ENCODE peak calls at places on chromosomes 7 and 10, in five cellular contexts. P is fibroblast of lung, L is MM.1S, N is endothelial cell of umbilical vein, K is HepG2. U is an unnamed sample. For H3K79me2, the result is how much of the 10 kb centered on the place peaks cover.

GRCh38 chr7:107232568-107233090 is 63.8 kb downstream of the HBP1 start:
- DNase-seq in L (no peak), K (no peak), P (peak), N (no peak), U (no peak)

GRCh38 chr7:127905491-127906330 is 125.5 kb downstream of the LRRC4 start:
- DNase-seq in P (no peak), N (peak), K (peak), L (peak), U (no peak)

GRCh38 chr7:143227806-143228205 is 6.0 kb downstream of the TAS2R40 start:
- DNase-seq in K (no peak), P (no peak), N (no peak), L (no peak), U (no peak)

GRCh38 chr7:149873968-149874643 is at the start of gene ATP6V0E2:
- DNase-seq in N (no peak), P (no peak), K (no peak), L (peak), U (no peak)

GRCh38 chr7:150986099-150986512 is 4.7 kb upstream of the NOS3 start:
- DNase-seq in K (no peak), N (peak), P (peak), L (peak), U (peak)

GRCh38 chr7:18201349-18201748 is 173.7 kb upstream of the PRPS1L1 start:
- DNase-seq in L (no peak), P (no peak), K (no peak), N (no peak), U (no peak)

GRCh38 chr10:103427866-103428265 is 24.3 kb downstream of the CALHM2 start:
- DNase-seq in N (no peak), K (no peak), L (no peak), P (no peak), U (no peak)

GRCh38 chr10:79131730-79132644 is 63.2 kb downstream of the ZMIZ1 start:
- DNase-seq in N (no peak), P (no peak), K (no peak), L (no peak), U (no peak)

GRCh38 chr10:78756604-78757442 is 311.9 kb upstream of the ZMIZ1 start:
- DNase-seq in K (peak), L (no peak), N (peak), P (peak), U (peak)

GRCh38 chr10:7410800-7411670 is at the start of gene SFMBT2:
- DNase-seq in K (no peak), P (peak), N (peak), L (peak), U (peak)

GRCh38 chr10:127447197-127447596 is 101.9 kb upstream of the NPS start:
- DNase-seq in L (no peak), K (no peak), N (no peak), P (no peak), U (no peak)

GRCh38 chr7:83857691-83858090 is 208.8 kb upstream of the SEMA3E start:
- DNase-seq in N (no peak), K (no peak), L (no peak), P (no peak), U (no peak)

GRCh38 chr7:91929463-91929862 is 11.2 kb upstream of the AKAP9 start:
- DNase-seq in N (no peak), P (no peak), L (no peak), K (no peak), U (no peak)

GRCh38 chr10:13481690-13482089 is 47.1 kb downstream of the BEND7 start:
- DNase-seq in K (no peak), L (no peak), N (no peak), P (no peak), U (no peak)

GRCh38 chr7:140159487-140159886 is 17.3 kb downstream of the KDM7A start:
- DNase-seq in N (no peak), K (no peak), L (no peak), P (no peak), U (no peak)

GRCh38 chr7:96045181-96045580 is 272.8 kb downstream of the DYNC1I1 start:
- DNase-seq in N (no peak), L (no peak), P (no peak), K (no peak), U (no peak)

GRCh38 chr7:115941703-115942268 is 88.8 kb downstream of the TFEC start:
- DNase-seq in P (peak), L (no peak), K (no peak), N (peak), U (no peak)

GRCh38 chr10:29932991-29933390 is 126.4 kb downstream of the JCAD start:
- DNase-seq in N (no peak), P (no peak), K (no peak), L (no peak), U (no peak)

GRCh38 chr7:116929021-116929420 is 24.3 kb upstream of the ST7 start:
- DNase-seq in L (no peak), P (no peak), K (peak), N (no peak), U (no peak)

GRCh38 chr10:21808525-21808924 is 195.0 kb downstream of the DNAJC1 start:
- DNase-seq in L (no peak), P (no peak), N (no peak), K (no peak), U (no peak)

GRCh38 chr10:131101011-131101410 is 210.5 kb downstream of the TCERG1L start:
- DNase-seq in N (no peak), P (no peak), L (no peak), K (no peak), U (no peak)

GRCh38 chr7:37546677-37547076 is 98.0 kb upstream of the ELMO1 start:
- DNase-seq in N (no peak), L (no peak), K (no peak), P (no peak), U (no peak)

GRCh38 chr7:26061340-26062239 is 90.4 kb upstream of the NFE2L3 start:
- DNase-seq in P (peak), N (peak), K (peak), L (peak), U (peak)

GRCh38 chr7:30594055-30594539 is 581 bp upstream of the GARS1 start:
- DNase-seq in N (no peak), P (peak), L (no peak), K (peak), U (peak)

GRCh38 chr7:22120391-22121053 is 174.8 kb upstream of the CDCA7L start:
- DNase-seq in L (no peak), K (no peak), P (no peak), N (no peak), U (no peak)

GRCh38 chr10:42975005-42975493 is 101.8 kb upstream of the RET start:
- DNase-seq in N (no peak), K (no peak), P (no peak), L (no peak), U (no peak)

GRCh38 chr10:6624392-6624791 is 44.3 kb upstream of the PRKCQ start:
- DNase-seq in K (no peak), N (no peak), L (no peak), P (no peak), U (no peak)

GRCh38 chr10:127485153-127485857 is 63.8 kb upstream of the NPS start:
- DNase-seq in K (no peak), L (no peak), P (peak), N (no peak), U (peak)

GRCh38 chr10:5434017-5434753 is 21.8 kb downstream of the NET1 start:
- DNase-seq in K (peak), N (peak), L (peak), P (peak), U (peak)

GRCh38 chr7:2522780-2523433 is 3.3 kb downstream of the LFNG start:
- DNase-seq in P (no peak), N (no peak), K (peak), L (no peak), U (peak)

GRCh38 chr10:102773986-102774385 is 30.2 kb downstream of the WBP1L start:
- DNase-seq in K (no peak), L (no peak), N (peak), P (no peak), U (no peak)

GRCh38 chr7:113945018-113945938 is 26.5 kb upstream of the PPP1R3A start:
- DNase-seq in K (no peak), L (no peak), P (peak), N (no peak), U (no peak)

GRCh38 chr7:98252655-98253054 is 623 bp upstream of the TECPR1 start:
- DNase-seq in N (no peak), P (peak), L (no peak), K (no peak), U (no peak)

DNA sequence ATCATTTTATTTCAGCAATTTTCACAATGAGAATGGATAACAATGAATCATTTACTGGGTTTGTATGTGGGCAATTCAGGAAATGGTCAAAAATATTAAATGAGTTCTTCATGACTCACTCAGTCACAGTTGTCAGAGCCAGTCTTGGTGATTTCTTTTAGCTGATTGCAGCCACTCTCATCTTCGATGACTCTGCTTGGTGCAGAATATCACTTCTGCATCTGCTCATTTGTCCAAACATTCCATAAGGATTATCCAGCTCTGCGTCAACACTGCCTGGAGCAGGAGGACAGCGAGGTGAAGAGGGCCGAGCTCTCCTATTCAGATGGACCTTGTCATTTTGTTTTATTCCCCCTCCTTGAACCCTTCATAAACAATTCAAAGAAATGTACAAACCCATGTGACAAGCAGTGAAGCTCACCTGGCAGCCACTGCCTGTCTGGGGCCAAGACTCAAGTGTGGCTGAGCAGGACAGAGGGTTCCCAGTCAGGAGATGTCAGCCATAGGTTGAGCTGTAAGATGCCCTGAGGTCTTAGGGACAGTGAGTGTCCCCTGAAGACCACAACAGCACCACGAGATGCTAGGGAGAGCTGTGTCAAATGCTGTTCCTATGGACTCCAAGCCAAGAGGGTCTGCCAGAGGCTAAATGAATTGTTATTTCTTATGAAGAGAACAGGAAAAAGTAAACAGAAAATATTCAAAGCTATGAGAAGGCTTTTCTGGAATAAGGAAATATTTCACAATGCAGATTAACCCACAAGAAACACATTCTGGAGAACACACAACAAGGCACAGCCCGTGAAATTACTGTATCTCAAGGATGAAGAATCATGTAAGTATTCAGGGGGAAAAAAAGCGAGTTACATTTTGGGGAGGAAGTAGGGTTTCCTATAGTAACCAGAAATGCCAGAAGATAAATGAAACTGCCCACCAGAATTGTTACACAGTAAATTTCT is 33.1 kb upstream of the EGFR start:
- DNase-seq in K (peak), P (peak), N (no peak), L (no peak), U (peak)
- H3K4me3 ChIP-seq in K (no peak), P (no peak), N (no peak), L (no peak), U (no peak)

GRCh38 chr7:41629711-41630111 is 73.2 kb downstream of the INHBA start:
- DNase-seq in P (no peak), N (no peak), L (no peak), K (no peak), U (no peak)
- H3K4me2 ChIP-seq in P (no peak), N (no peak), L (no peak), K (no peak), U (no peak)

GRCh38 chr10:96873756-96874467 is 41.8 kb downstream of the LCOR start:
- DNase-seq in K (no peak), P (no peak), N (no peak), L (no peak), U (no peak)
- H3K79me2 ChIP-seq in K (half or more), P (half or more), N (half or more), L (half or more), U (half or more)

GRCh38 chr7:155532792-155533119 is 13.6 kb downstream of the CNPY1 start:
- DNase-seq in K (no peak), N (no peak), P (no peak), L (no peak), U (no peak)
- H3K4me3 ChIP-seq in K (peak), N (no peak), P (no peak), L (no peak), U (no peak)

GRCh38 chr10:110850990-110851389 is 20.7 kb upstream of the PDCD4 start:
- DNase-seq in K (no peak), P (no peak), N (no peak), L (no peak), U (peak)

GRCh38 chr10:110850099-110850498 is 21.6 kb upstream of the PDCD4 start:
- DNase-seq in L (no peak), K (no peak), P (no peak), N (no peak), U (no peak)

GRCh38 chr10:110852255-110852896 is 19.4 kb upstream of the PDCD4 start:
- DNase-seq in N (no peak), L (peak), K (peak), P (no peak), U (peak)

GRCh38 chr10:110857265-110858158 is 14.2 kb upstream of the PDCD4 start:
- DNase-seq in K (peak), P (peak), N (peak), L (peak), U (peak)

GRCh38 chr10:110852897-110853296 is 18.8 kb upstream of the PDCD4 start:
- DNase-seq in N (no peak), L (no peak), K (no peak), P (no peak), U (peak)
- H3K4me2 ChIP-seq in N (no peak), L (peak), K (no peak), P (no peak), U (peak)

DNA sequence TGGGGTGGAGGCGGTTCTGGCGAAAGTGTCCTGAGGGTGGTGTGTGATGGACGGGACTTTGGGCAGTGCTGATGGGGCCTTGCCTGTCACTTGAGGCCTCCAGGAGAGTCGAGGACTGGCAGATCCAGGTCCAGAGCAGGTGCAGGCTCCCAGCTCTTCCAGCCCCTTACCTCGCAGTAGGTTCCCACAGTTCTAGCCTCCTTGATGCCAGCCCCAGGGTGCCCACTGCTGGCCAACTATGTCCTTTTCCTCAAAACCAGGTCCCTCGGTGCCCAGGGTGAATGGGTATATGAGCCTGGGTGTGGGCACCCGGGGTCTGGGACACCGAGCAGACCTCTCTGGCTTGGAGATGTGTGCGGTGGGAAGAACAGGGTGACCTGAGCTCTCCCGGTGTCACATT is 8.3 kb downstream of the FAM20C start:
- DNase-seq in K (no peak), L (no peak), N (no peak), P (no peak), U (no peak)
- H3K79me2 ChIP-seq in K (under half), L (under half), N (under half), P (under half), U (under half)

DNA sequence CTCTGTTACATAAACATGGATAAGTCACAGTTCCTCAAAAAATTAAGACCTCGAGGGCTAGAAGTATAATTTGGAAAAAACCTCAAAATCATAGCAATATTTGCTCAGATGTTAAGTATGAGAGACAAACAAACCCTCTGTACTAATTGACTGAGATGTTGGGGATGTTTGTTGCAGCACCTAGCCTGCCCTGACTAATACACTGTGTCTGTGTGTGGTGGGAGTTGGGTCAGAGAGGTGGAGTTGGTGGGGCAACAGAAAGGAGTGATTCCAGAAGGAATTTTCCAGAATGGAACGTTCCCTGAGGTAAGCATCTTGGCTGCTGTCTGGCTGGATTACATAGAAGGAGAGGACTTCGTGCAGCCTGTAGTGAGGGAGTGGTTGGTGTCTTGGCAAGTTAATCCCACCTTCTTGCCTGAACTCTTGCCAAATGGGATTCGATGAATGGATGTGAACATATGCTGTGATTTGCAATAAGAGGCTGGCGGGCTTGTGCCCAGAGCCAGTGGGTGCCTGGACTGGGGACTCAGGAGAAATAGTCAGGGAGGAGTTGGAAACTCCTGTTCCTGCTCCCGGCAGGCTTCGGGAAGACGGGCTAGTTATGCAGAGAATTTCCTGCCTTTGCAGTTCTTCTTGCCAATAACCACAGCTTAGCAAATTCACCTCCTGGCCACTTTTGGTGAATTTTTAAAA is 9.3 kb upstream of the FAM180A start:
- DNase-seq in L (no peak), P (peak), K (no peak), N (peak), U (no peak)
- H3K4me3 ChIP-seq in L (no peak), P (peak), K (no peak), N (peak), U (no peak)

GRCh38 chr7:94368371-94368791 is 26.3 kb upstream of the COL1A2 start:
- DNase-seq in L (no peak), K (no peak), N (peak), P (peak), U (peak)
- H3K4me2 ChIP-seq in L (no peak), K (no peak), N (peak), P (peak), U (peak)

U was measured in hepatocyte.